ENCODE peak calls at places on chromosomes 12 and 14, in ten cellular contexts. E is EL; V is bronchial epithelial cell; P is NCI-H2107; C is T-helper 2 cell; S is activated naive CD4-positive, alpha-beta T cell treated with anti-CD3 and anti-CD28 coated beads, Interleukin-2, amount 10 ng/mL, durations not matched to agents 7 days and 5 days; F is WTC11; L is stimulated activated effector memory CD8-positive, alpha-beta T cell treated with anti-CD3 and anti-CD28 coated beads, Interleukin-12 subunit alpha, Interleukin-12 subunit beta, amount 100 ng/mL, for 72 hours; X is nephron progenitor cell; Q is T-helper 1 cell. J is an unnamed sample.

GRCh38 chr14:71591929-71592328 is 340.3 kb upstream of the RGS6 start:
- DNase-seq in E (peak), C (no peak), L (no peak), S (no peak), X (no peak), V (peak), P (no peak), F (no peak), Q (no peak), J (no peak)

GRCh38 chr14:104094709-104095425 is 9.4 kb downstream of the ASPG start:
- DNase-seq in X (peak), E (peak), L (peak), S (peak), F (peak), Q (peak), V (peak), P (no peak), C (peak), J (no peak)

GRCh38 chr12:48001426-48002178 is 2.7 kb downstream of the COL2A1 start:
- DNase-seq in Q (no peak), E (peak), P (peak), F (peak), L (no peak), V (peak), X (peak), C (no peak), S (no peak), J (no peak)

GRCh38 chr14:68695326-68695768 is 97.5 kb downstream of the ZFP36L1 start:
- DNase-seq in S (peak), X (no peak), Q (no peak), L (peak), P (no peak), F (no peak), E (peak), V (peak), C (no peak), J (no peak)

GRCh38 chr12:106179086-106179485 is 40.3 kb upstream of the NUAK1 start:
- DNase-seq in S (no peak), Q (no peak), P (peak), F (no peak), X (peak), V (no peak), C (no peak), L (no peak), E (no peak), J (no peak)

GRCh38 chr12:53057816-53058500 is 8.1 kb downstream of the TNS2 start:
- DNase-seq in P (no peak), C (no peak), L (no peak), S (no peak), V (no peak), F (no peak), E (no peak), X (no peak), Q (no peak), J (no peak)

GRCh38 chr14:105144666-105145380 is 23.8 kb downstream of the JAG2 start:
- DNase-seq in P (no peak), S (no peak), C (no peak), F (peak), L (no peak), X (no peak), Q (no peak), E (no peak), V (no peak), J (no peak)

GRCh38 chr14:93937519-93937918 is 10.4 kb downstream of the FAM181A start:
- DNase-seq in P (no peak), C (no peak), V (peak), X (no peak), F (no peak), S (no peak), L (no peak), E (no peak), Q (no peak), J (no peak)

GRCh38 chr12:127280393-127281275 is 986.3 kb upstream of the TMEM132C start:
- DNase-seq in X (peak), Q (peak), L (peak), V (no peak), S (peak), C (peak), P (no peak), E (no peak), F (peak), J (no peak)

GRCh38 chr12:12800406-12801180 is 12.6 kb upstream of the DDX47 start:
- DNase-seq in V (peak), C (no peak), Q (no peak), S (no peak), P (no peak), F (no peak), L (no peak), X (no peak), E (no peak), J (no peak)

GRCh38 chr12:34287986-34288962 is 266.0 kb downstream of the ALG10 start:
- DNase-seq in L (no peak), F (no peak), P (no peak), S (no peak), X (no peak), C (no peak), Q (no peak), E (no peak), V (no peak), J (no peak)

GRCh38 chr12:104718581-104718980 is 239.5 kb downstream of the SLC41A2 start:
- DNase-seq in E (no peak), P (no peak), C (no peak), L (no peak), F (no peak), Q (no peak), S (no peak), V (no peak), X (no peak), J (no peak)

GRCh38 chr12:77608157-77608755 is 222.4 kb upstream of the NAV3 start:
- DNase-seq in F (no peak), S (no peak), E (no peak), P (no peak), L (no peak), C (no peak), V (no peak), Q (no peak), X (no peak), J (peak)

GRCh38 chr12:118830251-118830650 is 151.1 kb upstream of the SRRM4 start:
- DNase-seq in L (no peak), Q (no peak), V (no peak), E (no peak), F (no peak), C (no peak), P (no peak), X (no peak), S (no peak), J (no peak)

GRCh38 chr14:102592969-102593840 is 756 bp downstream of the RCOR1 start:
- DNase-seq in P (peak), S (peak), L (peak), X (peak), F (peak), E (peak), Q (peak), V (no peak), C (peak), J (peak)

GRCh38 chr12:3135522-3136461 is 58.6 kb downstream of the TSPAN9 start:
- DNase-seq in E (peak), C (no peak), P (peak), S (peak), V (peak), F (peak), Q (no peak), X (peak), L (peak), J (peak)

GRCh38 chr14:36773136-36773540 is 111.5 kb downstream of the PAX9 start:
- DNase-seq in S (no peak), C (no peak), V (peak), F (no peak), L (no peak), P (peak), Q (no peak), X (no peak), E (peak), J (no peak)

GRCh38 chr12:62259311-62259992 is 752 bp upstream of the USP15 start:
- DNase-seq in F (no peak), E (no peak), V (peak), X (no peak), C (no peak), L (no peak), P (peak), S (peak), Q (no peak), J (no peak)

GRCh38 chr12:89948266-89949175 is 239.9 kb upstream of the ATP2B1 start:
- DNase-seq in E (no peak), X (no peak), V (no peak), S (no peak), L (no peak), C (no peak), Q (no peak), F (no peak), P (no peak), J (no peak)

GRCh38 chr14:59363545-59364226 is 101.5 kb downstream of the GPR135 start:
- DNase-seq in C (no peak), V (peak), S (no peak), L (no peak), P (no peak), F (no peak), X (no peak), E (peak), Q (no peak), J (no peak)

GRCh38 chr14:88986146-88986841 is 161.8 kb downstream of the TTC8 start:
- DNase-seq in S (no peak), C (no peak), P (no peak), F (no peak), Q (no peak), X (no peak), E (peak), V (no peak), L (no peak), J (no peak)

GRCh38 chr14:89320381-89321000 is 96.5 kb downstream of the FOXN3 start:
- DNase-seq in E (peak), L (no peak), F (no peak), S (no peak), C (no peak), P (no peak), V (no peak), X (no peak), Q (no peak), J (no peak)

GRCh38 chr12:54460317-54460935 is 13.0 kb downstream of the GTSF1 start:
- DNase-seq in S (no peak), X (no peak), L (no peak), E (no peak), F (no peak), P (no peak), V (no peak), Q (no peak), C (no peak), J (peak)

GRCh38 chr12:2332947-2333346 is 280.2 kb downstream of the CACNA1C start:
- DNase-seq in P (no peak), X (no peak), F (no peak), C (no peak), E (no peak), S (no peak), Q (no peak), L (no peak), V (no peak), J (no peak)

GRCh38 chr12:11578461-11578993 is 70.9 kb upstream of the ETV6 start:
- DNase-seq in C (no peak), P (no peak), V (no peak), F (no peak), X (no peak), S (no peak), Q (no peak), E (no peak), L (no peak), J (no peak)

GRCh38 chr12:43586646-43587245 is 34.7 kb upstream of the ADAMTS20 start:
- DNase-seq in C (no peak), S (no peak), L (no peak), X (no peak), E (no peak), F (no peak), Q (no peak), V (peak), P (no peak), J (no peak)

GRCh38 chr14:75702606-75703261 is 41.7 kb downstream of the TTLL5 start:
- DNase-seq in P (no peak), F (no peak), E (no peak), C (no peak), L (no peak), V (no peak), S (no peak), X (no peak), Q (no peak), J (no peak)

GRCh38 chr12:108629156-108629555 is 4.5 kb downstream of the SELPLG start:
- DNase-seq in Q (no peak), X (no peak), F (no peak), E (no peak), V (no peak), L (no peak), C (no peak), P (no peak), S (peak), J (no peak)

J was measured in hippocampal formation.